ENCODE peak calls at places on chromosomes 7 and 10, in five cellular contexts. X is ascending aorta, Q is A549, L is cardiac muscle cell, V is tibial nerve. K is an unnamed sample. For H3K4me1, the result is how much of the 10 kb centered on the place peaks cover.

GRCh38 chr7:33395340-33395739 is 266.0 kb downstream of the BBS9 start:
- DNase-seq in L (no peak), X (no peak), V (no peak), Q (no peak), K (no peak)

GRCh38 chr7:105794741-105795729 is 81.4 kb downstream of the ATXN7L1 start:
- DNase-seq in X (no peak), L (peak), V (no peak), Q (no peak), K (no peak)

GRCh38 chr10:78528749-78529204 is 495.1 kb downstream of the RPS24 start:
- DNase-seq in L (no peak), V (no peak), Q (no peak), X (no peak), K (no peak)

GRCh38 chr7:4661871-4662270 is 20.2 kb upstream of the FOXK1 start:
- DNase-seq in X (no peak), L (peak), Q (no peak), V (no peak), K (no peak)

GRCh38 chr10:50280049-50280448 is 28.7 kb upstream of the ASAH2 start:
- DNase-seq in L (no peak), V (no peak), Q (no peak), X (no peak), K (no peak)

GRCh38 chr10:122490786-122491680 is 29.7 kb downstream of the HTRA1 start:
- DNase-seq in X (no peak), V (no peak), Q (no peak), L (peak), K (no peak)

GRCh38 chr7:124192885-124193284 is 160.0 kb upstream of the TMEM229A start:
- DNase-seq in Q (no peak), X (no peak), L (no peak), V (no peak), K (no peak)

GRCh38 chr10:43249962-43250624 is 16.8 kb downstream of the RASGEF1A start:
- DNase-seq in X (no peak), L (no peak), Q (no peak), V (peak), K (peak)

GRCh38 chr7:22576941-22577927 is 77.2 kb upstream of the STEAP1B start:
- DNase-seq in L (peak), X (peak), Q (peak), V (no peak), K (no peak)

GRCh38 chr10:110455440-110455839 is 42.3 kb upstream of the DUSP5 start:
- DNase-seq in X (no peak), V (no peak), L (no peak), Q (no peak), K (peak)

GRCh38 chr10:71761105-71761511 is 12.2 kb downstream of the VSIR start:
- DNase-seq in V (no peak), X (no peak), L (no peak), Q (no peak), K (no peak)

GRCh38 chr10:113979378-113979777 is 64.3 kb upstream of the ADRB1 start:
- DNase-seq in Q (no peak), V (no peak), X (no peak), L (no peak), K (no peak)

GRCh38 chr7:133081605-133082389 is at the start of gene CHCHD3:
- DNase-seq in L (peak), V (peak), Q (peak), X (peak), K (peak)

GRCh38 chr7:123846217-123846891 is 1.4 kb downstream of the HYAL4 start:
- DNase-seq in X (no peak), V (no peak), L (peak), Q (peak), K (peak)

GRCh38 chr10:85915245-85915846 is 451.2 kb downstream of the GRID1 start:
- DNase-seq in V (no peak), Q (no peak), X (no peak), L (no peak), K (no peak)

GRCh38 chr10:73816917-73817729 is 5.7 kb upstream of the NDST2 start:
- DNase-seq in V (no peak), Q (no peak), X (no peak), L (peak), K (peak)

GRCh38 chr10:73388228-73388627 is 25.6 kb downstream of the ANXA7 start:
- DNase-seq in X (no peak), V (no peak), Q (no peak), L (no peak), K (no peak)

GRCh38 chr7:151141281-151141854 is 26.1 kb downstream of the GBX1 start:
- DNase-seq in X (no peak), Q (no peak), V (no peak), L (no peak), K (no peak)

GRCh38 chr7:29278362-29279070 is 83.9 kb downstream of the CHN2 start:
- DNase-seq in Q (no peak), X (no peak), L (no peak), V (no peak), K (peak)

GRCh38 chr7:118224521-118224920 is at the start of gene ANKRD7:
- DNase-seq in V (no peak), L (no peak), Q (no peak), X (no peak), K (no peak)

GRCh38 chr10:118504044-118504944 is 91.2 kb downstream of the PRLHR start:
- DNase-seq in Q (peak), L (peak), V (no peak), X (no peak), K (no peak)

GRCh38 chr7:75650671-75651070 is 88.1 kb downstream of the HIP1 start:
- DNase-seq in Q (no peak), V (no peak), L (no peak), X (peak), K (peak)

GRCh38 chr10:11798862-11799735 is 24.1 kb upstream of the PROSER2 start:
- DNase-seq in X (no peak), Q (no peak), V (no peak), L (peak), K (peak)

GRCh38 chr7:24025094-24025493 is 258.9 kb upstream of the NPY start:
- DNase-seq in L (no peak), Q (no peak), V (no peak), X (no peak), K (no peak)

GRCh38 chr10:119871881-119872609 is 598 bp downstream of the MCMBP start:
- DNase-seq in X (no peak), V (no peak), Q (peak), L (peak), K (peak)

GRCh38 chr7:93851536-93851935 is 39.0 kb downstream of the TFPI2 start:
- DNase-seq in Q (no peak), X (no peak), V (no peak), L (no peak), K (no peak)

GRCh38 chr7:20470726-20471125 is 140.0 kb downstream of the ITGB8 start:
- DNase-seq in X (no peak), Q (no peak), L (peak), V (no peak), K (no peak)

GRCh38 chr7:70354409-70355169 is 756.3 kb downstream of the AUTS2 start:
- DNase-seq in Q (no peak), L (no peak), X (no peak), V (no peak), K (no peak)

GRCh38 chr7:84509522-84509921 is 314.9 kb upstream of the SEMA3A start:
- DNase-seq in Q (no peak), V (no peak), X (no peak), L (peak), K (no peak)

GRCh38 chr7:149688836-149689590 is 84.4 kb downstream of the ZNF467 start:
- DNase-seq in Q (no peak), V (no peak), X (no peak), L (peak), K (no peak)

GRCh38 chr10:43878386-43878785 is 229.7 kb upstream of the ZNF32 start:
- DNase-seq in Q (no peak), V (no peak), X (no peak), L (no peak), K (peak)

GRCh38 chr7:150988230-150989226 is 2.3 kb upstream of the NOS3 start:
- DNase-seq in X (no peak), Q (peak), V (no peak), L (peak), K (peak)

GRCh38 chr7:38858281-38858884 is 50.6 kb downstream of the VPS41 start:
- DNase-seq in L (peak), X (no peak), Q (peak), V (no peak), K (no peak)

GRCh38 chr10:123666318-123667291 is at the start of gene GPR26:
- DNase-seq in V (no peak), X (no peak), Q (no peak), L (no peak), K (peak)

GRCh38 chr7:2761131-2761624 is 73.2 kb downstream of the AMZ1 start:
- DNase-seq in Q (no peak), X (no peak), V (no peak), L (no peak), K (no peak)
- H3K4me1 ChIP-seq in Q (under half), X (under half), V (under half), L (under half), K (under half)

GRCh38 chr7:18610331-18610948 is 114.9 kb downstream of the HDAC9 start:
- DNase-seq in X (no peak), V (no peak), Q (peak), L (peak), K (peak)
- TF ChIP-seq CTCF in X (peak), V (peak), Q (peak), L (peak), K (peak)

DNA sequence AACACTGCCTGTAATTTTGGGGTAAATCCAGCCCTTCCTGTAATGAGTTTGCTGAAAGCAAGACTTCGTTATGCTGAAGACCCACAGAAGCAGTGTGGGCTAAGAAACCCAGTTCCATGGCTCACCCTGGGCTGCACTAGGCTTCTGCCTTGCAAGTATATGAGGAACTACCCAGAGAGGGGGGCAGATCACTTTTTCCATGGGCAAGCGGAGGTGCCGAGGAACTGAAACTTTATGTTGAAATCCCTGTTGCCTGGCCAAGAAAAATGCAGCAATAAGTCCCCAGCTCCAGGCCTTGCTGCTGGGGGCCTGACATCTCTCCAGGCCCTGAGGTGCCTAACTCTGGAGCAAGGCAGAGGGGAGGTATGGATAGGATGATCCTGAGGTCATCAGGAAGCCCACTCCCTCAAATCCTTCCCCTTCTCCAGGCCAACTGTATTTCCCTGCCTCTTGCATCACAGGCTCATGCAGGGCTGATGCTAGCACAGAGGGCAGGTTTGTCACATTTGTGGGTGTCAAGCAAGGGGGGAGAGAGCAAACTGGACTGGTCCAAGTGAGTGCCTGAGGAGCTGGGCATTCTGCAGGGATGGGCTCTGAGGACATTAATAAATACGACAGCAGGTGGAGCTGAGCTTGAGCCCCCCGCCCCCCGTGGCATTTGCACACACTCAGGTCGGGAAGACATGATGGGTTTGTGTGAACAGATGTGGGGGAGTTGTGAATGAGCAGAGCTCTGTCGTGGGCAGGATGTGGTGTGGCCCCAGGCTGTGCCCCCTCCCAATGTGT is 8.7 kb downstream of the RASSF4 start:
- DNase-seq in X (peak), V (no peak), L (peak), Q (no peak), K (no peak)
- H3K4me3 ChIP-seq in X (no peak), V (no peak), L (no peak), Q (no peak), K (no peak)

GRCh38 chr10:59006511-59007306 is 169.7 kb upstream of the PHYHIPL start:
- DNase-seq in V (peak), X (no peak), L (peak), Q (peak), K (no peak)

GRCh38 chr10:59002011-59002410 is 174.4 kb upstream of the PHYHIPL start:
- DNase-seq in X (no peak), L (no peak), Q (no peak), V (no peak), K (no peak)

GRCh38 chr10:59007307-59008025 is 169.0 kb upstream of the PHYHIPL start:
- DNase-seq in V (no peak), L (no peak), X (no peak), Q (peak), K (no peak)

GRCh38 chr10:59003203-59003602 is 173.2 kb upstream of the PHYHIPL start:
- DNase-seq in Q (no peak), X (no peak), L (no peak), V (no peak), K (no peak)

GRCh38 chr10:59004392-59004791 is 172.1 kb upstream of the PHYHIPL start:
- DNase-seq in X (no peak), L (no peak), Q (no peak), V (no peak), K (no peak)
- H3K4me1 ChIP-seq in X (under half), L (under half), Q (under half), V (under half), K (under half)

GRCh38 chr10:24958701-24959392 is 6.4 kb upstream of the PRTFDC1 start:
- DNase-seq in V (no peak), X (no peak), Q (no peak), L (peak), K (no peak)
- TF ChIP-seq CTCF in V (no peak), X (no peak), Q (no peak), L (no peak), K (no peak)

DNA sequence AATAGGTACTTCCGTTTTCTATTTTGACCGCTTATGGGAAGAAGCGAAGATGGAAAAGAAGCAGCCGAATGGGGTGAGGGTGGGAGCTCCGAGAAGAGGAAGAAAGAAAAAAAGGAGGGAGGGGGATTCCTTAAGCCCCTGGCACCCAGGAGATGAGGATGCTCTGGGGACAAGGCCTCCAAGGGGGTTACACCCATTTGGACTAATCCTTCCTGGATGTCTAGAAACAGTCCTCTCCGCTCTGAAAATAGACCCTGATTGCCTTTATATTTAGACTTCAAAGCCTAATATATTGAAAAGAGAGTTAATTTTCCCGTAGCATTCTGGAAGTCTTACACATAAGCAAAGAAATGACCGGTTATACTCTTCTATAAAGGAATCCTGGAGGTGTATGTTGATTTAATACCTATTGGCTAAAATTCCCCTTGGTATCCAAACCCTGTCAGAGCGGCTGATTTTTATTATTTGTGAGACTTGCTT is 690 bp upstream of the HTR7 start:
- DNase-seq in X (no peak), L (no peak), V (no peak), Q (no peak), K (no peak)
- H3K4me3 ChIP-seq in X (peak), L (peak), V (peak), Q (peak), K (peak)

DNA sequence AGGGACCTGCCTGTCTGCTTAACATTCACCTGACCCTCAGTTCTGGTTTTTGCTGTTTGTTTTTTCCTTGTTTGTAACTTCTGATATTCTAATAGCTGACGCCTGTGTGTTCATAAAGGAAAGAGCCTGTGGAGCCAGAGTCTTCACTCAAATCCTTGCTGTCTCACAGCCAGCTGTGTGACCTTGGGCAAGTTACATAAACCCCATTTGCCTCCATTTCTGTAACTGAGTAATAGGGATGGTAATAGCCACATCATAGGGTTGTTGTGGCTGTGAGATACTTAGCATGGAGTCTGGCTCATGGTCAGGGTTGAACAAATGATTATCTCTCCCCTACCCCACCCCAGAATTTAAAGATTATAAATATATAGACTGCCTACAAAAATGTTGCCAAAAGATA is 27.0 kb downstream of the WBP1L start:
- DNase-seq in V (no peak), L (no peak), Q (no peak), X (no peak), K (no peak)
- H3K4me1 ChIP-seq in V (under half), L (under half), Q (under half), X (under half), K (under half)

GRCh38 chr7:74612015-74612829 is 45.3 kb upstream of the GTF2I start:
- DNase-seq in V (no peak), Q (peak), X (no peak), L (peak), K (peak)

GRCh38 chr7:74604326-74605020 is 53.0 kb upstream of the GTF2I start:
- DNase-seq in L (no peak), Q (peak), V (no peak), X (no peak), K (no peak)

GRCh38 chr7:74606909-74607255 is 50.6 kb upstream of the GTF2I start:
- DNase-seq in Q (no peak), L (no peak), X (no peak), V (no peak), K (no peak)

GRCh38 chr7:74606101-74606908 is 51.2 kb upstream of the GTF2I start:
- DNase-seq in V (no peak), Q (no peak), X (no peak), L (peak), K (peak)
- TF ChIP-seq CTCF in V (no peak), Q (no peak), X (peak), L (peak), K (peak)